ENCODE peak calls at places on chromosomes 11 and 22, in eight cellular contexts. G is Panc1, P is esophagus muscularis mucosa, L is sigmoid colon, R is suprapubic skin, B is SK-N-SH, V is stomach, D is spleen. F is an unnamed sample.

GRCh38 chr11:123356539-123356938 is 73.5 kb upstream of the GRAMD1B start:
- DNase-seq in B (no peak), V (no peak), L (no peak), P (no peak), R (no peak), G (no peak), D (no peak), F (no peak)

GRCh38 chr22:20581503-20582170 is 74.2 kb downstream of the MED15 start:
- DNase-seq in V (no peak), R (no peak), L (no peak), B (no peak), G (no peak), D (peak), P (no peak), F (no peak)

GRCh38 chr22:37675930-37676571 is 615 bp downstream of the LGALS1 start:
- DNase-seq in R (no peak), L (peak), D (no peak), B (peak), G (no peak), P (no peak), V (no peak), F (no peak)

GRCh38 chr11:72625746-72626636 is 48.2 kb downstream of the PDE2A start:
- DNase-seq in P (no peak), V (peak), R (no peak), B (peak), L (peak), D (peak), G (no peak), F (peak)

GRCh38 chr22:48939441-48940265 is 888.0 kb downstream of the BRD1 start:
- DNase-seq in G (no peak), L (peak), R (peak), V (peak), B (no peak), D (no peak), P (peak), F (no peak)

GRCh38 chr11:130165601-130166456 is 6.2 kb downstream of the ST14 start:
- DNase-seq in L (no peak), R (no peak), D (no peak), G (no peak), B (no peak), V (no peak), P (no peak), F (no peak)

GRCh38 chr11:125942771-125943428 is 2.9 kb upstream of the VSIG10L2 start:
- DNase-seq in L (no peak), P (no peak), G (no peak), V (peak), R (peak), D (no peak), B (no peak), F (no peak)

GRCh38 chr11:70078095-70078795 is at the start of gene ANO1:
- DNase-seq in D (peak), R (no peak), P (no peak), B (peak), V (peak), L (peak), G (no peak), F (peak)

GRCh38 chr11:9489366-9489765 is 28.6 kb downstream of the ZNF143 start:
- DNase-seq in V (no peak), P (no peak), D (no peak), G (no peak), L (no peak), B (no peak), R (no peak), F (no peak)

DNA sequence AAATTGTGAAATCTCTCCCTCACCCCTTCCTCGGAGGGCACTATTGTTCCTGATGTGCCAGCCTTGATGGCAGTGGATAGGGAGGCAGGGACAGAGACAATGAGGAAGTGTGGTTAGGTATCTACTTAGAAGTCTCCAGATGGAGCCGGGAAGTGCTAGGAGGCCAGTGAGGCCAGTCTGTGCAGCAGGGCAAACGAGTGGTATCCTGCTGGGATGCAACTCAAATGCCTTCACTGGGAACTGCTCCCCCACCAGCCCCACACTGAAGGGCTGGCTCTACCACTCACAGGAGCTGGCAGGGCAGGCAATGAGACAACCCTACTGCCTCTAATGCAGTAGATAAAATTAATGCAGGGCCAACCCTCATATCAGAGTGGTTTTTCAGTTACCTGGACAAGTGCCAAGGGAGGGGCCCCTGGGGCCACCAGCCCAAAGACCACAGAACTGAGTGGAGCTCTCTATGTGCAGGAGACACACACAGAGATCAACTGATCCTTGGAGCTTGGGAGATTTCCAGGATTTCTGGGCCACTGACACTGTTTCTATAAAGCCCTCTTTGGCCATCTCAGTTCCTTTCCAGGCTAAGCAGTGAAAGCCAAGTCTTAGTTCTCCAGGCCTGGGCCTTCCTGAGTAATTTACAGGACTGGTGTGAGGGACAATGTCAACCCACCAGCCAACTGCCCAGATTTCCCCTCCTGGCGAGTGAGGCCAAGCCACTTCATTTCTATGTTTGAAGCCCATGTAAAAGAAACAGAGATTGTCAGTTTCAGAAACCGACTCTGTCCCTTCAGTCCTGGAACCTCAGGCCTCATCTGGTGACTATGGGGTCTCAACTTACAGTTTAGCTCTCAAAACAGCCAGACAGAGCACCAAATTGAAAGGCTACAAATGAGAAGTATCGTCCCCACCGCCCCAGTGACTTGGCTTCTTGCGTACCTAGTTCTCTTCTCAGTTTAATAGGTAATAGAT is 4.1 kb downstream of the MIF start:
- DNase-seq in D (no peak), R (no peak), L (no peak), B (no peak), V (no peak), P (no peak), G (no peak), F (no peak)
- TF ChIP-seq POLR2AphosphoS5 in D (no peak), R (no peak), L (no peak), B (peak), V (no peak), P (no peak), G (no peak), F (no peak)

GRCh38 chr11:62501432-62501891 is 45.1 kb downstream of the AHNAK start:
- DNase-seq in L (peak), G (no peak), P (no peak), R (peak), V (peak), D (no peak), B (no peak), F (peak)
- H3K27ac ChIP-seq in L (peak), G (peak), P (peak), R (peak), V (peak), D (no peak), B (no peak), F (peak)

GRCh38 chr11:2380807-2381350 is 3.8 kb downstream of the CD81 start:
- DNase-seq in D (peak), R (peak), P (peak), B (no peak), V (peak), L (peak), G (no peak), F (no peak)
- TF ChIP-seq POLR2AphosphoS5 in D (peak), R (no peak), P (peak), B (no peak), V (peak), L (peak), G (no peak), F (peak)

DNA sequence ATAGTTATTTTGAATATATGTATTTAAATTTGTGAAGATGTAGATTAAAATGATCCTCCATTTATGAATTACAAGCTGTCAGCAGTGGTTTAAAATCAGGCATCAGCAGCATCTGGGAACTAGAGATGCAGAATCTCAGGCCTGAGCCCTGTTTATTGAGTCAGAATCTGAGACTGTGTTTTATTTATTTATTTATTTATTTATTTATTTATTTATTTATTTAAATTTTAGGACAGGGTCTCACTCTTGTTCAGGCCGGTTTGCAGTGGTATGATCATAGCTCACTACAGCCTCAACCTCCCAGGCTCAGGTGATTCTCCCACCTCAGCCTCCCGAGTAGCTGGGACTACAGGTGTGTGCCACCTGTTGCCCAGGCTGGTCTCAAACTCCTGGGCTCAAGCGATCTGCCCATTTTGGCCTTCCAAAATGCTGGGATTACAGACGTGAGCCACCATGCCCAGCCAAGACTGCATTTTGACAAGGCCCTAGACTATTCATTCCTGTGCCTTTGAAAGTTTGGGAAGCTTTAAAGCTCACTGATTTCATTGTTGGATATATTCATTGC is 70.7 kb downstream of the PPP6R3 start:
- DNase-seq in V (no peak), D (no peak), B (no peak), R (no peak), L (no peak), P (no peak), G (no peak), F (no peak)
- H3K27ac ChIP-seq in V (no peak), D (no peak), B (no peak), R (no peak), L (no peak), P (no peak), G (no peak), F (no peak)

GRCh38 chr11:46701078-46701654 is 335 bp downstream of the ZNF408 start:
- DNase-seq in G (no peak), D (peak), V (no peak), P (no peak), B (no peak), L (no peak), R (no peak), F (no peak)
- TF ChIP-seq POLR2AphosphoS5 in G (no peak), D (no peak), V (no peak), P (no peak), B (no peak), L (no peak), R (no peak), F (no peak)

GRCh38 chr22:23265389-23265700 is 85.0 kb downstream of the BCR start:
- DNase-seq in B (no peak), V (no peak), R (no peak), G (no peak), D (no peak), P (no peak), L (no peak), F (no peak)

GRCh38 chr22:23262474-23263332 is 82.4 kb downstream of the BCR start:
- DNase-seq in B (no peak), G (no peak), P (no peak), V (no peak), R (no peak), D (no peak), L (no peak), F (no peak)

GRCh38 chr22:23263651-23264555 is 83.6 kb downstream of the BCR start:
- DNase-seq in L (no peak), R (no peak), V (peak), B (no peak), P (no peak), D (peak), G (no peak), F (no peak)

GRCh38 chr22:23266780-23267179 is 86.5 kb downstream of the BCR start:
- DNase-seq in R (no peak), G (no peak), P (no peak), B (no peak), V (no peak), D (no peak), L (no peak), F (no peak)

DNA sequence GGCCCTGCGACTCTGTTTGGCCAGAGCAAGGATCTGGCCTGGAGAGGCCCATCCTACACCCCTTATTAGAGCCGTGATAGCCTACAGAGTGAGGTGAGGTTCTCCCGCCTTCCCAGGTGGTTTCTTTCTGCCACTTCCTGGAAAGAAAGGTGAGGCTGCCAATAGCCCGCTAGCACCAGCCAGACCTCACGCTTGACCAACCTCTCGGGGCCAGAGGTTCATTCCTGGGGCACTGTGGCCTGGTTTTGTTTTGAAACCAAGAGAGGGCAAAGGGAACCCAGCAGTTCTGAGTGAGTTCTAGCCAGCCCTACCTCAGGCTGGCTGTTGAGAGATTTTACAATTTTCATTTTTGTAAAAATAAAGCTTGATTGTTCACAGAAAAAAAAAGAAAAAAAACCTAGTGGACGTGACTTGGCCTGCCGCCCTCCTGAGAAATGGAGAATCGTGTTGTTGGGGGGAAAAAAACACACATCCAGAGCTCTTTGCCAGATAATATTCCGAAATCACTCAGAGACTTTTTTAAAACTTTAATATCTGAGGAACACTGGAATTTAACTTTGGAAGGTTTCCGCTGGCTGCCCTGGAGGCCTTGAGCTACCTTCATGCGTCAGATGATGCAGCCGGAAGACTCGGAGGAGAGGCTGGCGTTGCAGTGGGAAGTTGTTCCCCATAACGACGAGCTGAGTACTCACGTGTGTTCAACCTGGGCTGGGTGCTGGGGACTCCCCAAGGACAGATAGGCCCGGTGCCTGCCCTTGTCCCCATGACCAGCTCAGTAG is 84.5 kb downstream of the BCR start:
- DNase-seq in G (no peak), P (no peak), V (peak), D (no peak), R (no peak), B (no peak), L (no peak), F (no peak)
- H3K27ac ChIP-seq in G (no peak), P (no peak), V (peak), D (no peak), R (no peak), B (no peak), L (no peak), F (no peak)

DNA sequence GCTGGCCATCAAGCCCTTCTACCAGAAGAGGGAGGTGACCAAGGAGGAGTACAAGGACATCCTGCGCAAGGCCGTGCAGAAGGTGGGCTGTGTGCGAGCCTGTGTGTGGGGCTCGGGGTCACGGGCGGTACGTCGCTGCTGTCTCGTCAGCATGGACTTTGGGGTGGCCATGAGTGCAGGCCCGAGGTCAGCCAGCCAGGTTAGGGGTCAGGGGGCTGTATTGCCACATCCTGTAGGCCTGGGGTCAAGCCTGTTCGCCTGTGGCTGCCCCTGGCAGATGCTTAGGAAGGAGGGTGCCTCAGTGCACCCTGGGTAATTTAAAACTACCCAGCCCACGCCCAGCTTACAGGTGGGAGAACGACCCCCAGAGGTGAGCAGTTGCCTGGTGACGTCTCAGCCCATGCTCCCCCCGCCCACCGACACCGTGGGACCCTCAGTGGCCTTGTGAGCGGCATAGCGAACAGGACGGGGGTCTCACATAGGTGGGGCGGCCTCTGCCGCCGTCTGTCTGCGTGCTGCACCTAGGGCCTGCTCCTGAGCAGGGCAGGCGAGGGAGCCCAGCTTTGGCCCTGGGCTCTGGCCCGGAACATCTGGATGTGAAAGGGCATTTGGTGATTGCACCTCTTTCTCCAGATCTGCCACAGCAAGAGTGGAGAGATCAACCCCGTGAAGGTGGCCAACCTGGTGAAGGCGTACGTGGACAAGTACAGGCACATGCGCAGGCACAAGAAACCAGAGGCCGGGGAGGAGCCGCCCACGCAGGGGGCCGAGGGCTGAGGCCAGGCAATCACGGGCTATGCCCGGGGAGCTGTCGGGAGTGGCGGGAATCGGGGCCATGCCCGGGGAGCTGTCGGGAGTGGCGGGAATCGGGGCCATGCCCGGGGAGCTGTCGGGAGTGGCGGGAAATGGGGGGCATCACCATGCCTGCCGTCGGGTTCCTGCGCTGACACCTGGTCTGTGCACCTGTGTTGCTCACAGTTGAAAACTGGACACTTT is 4.5 kb downstream of the IRF7 start:
- DNase-seq in R (no peak), D (no peak), P (no peak), B (no peak), V (no peak), L (no peak), G (no peak), F (no peak)
- TF ChIP-seq POLR2AphosphoS5 in R (no peak), D (peak), P (no peak), B (no peak), V (no peak), L (no peak), G (no peak), F (no peak)

DNA sequence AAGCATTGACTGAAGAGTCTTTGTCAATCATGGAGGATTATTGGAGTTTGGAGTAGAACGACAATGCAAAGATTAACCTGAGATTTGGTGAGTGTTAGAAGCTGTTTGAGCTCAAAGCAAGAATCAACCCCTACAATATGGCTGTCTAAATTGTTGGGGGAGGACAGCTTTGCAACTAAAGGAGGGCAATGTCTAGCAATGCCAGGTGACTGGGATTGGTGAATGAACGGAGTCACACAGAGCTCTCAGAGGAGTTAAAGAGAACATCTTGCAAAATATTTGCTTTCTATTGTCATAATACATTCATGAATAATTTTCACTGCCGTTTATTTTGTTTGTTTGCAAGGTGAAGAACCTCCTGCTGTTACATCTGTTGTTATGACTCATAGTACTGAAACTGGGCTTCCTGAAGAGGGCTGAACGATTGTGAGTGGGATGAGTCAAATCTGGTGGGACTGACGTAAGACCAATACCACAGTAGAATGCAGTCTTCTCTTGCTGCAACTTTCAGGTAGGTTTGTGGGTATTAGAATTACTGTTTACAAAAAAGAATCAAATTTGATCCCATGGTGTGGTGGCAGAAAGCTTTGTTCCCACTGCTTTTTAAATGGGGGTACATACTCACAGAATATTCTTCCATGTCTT is 281.9 kb downstream of the CADM1 start:
- DNase-seq in B (no peak), L (no peak), V (no peak), G (peak), D (no peak), R (no peak), P (no peak), F (no peak)
- H3K27ac ChIP-seq in B (no peak), L (no peak), V (peak), G (no peak), D (peak), R (no peak), P (no peak), F (no peak)

DNA sequence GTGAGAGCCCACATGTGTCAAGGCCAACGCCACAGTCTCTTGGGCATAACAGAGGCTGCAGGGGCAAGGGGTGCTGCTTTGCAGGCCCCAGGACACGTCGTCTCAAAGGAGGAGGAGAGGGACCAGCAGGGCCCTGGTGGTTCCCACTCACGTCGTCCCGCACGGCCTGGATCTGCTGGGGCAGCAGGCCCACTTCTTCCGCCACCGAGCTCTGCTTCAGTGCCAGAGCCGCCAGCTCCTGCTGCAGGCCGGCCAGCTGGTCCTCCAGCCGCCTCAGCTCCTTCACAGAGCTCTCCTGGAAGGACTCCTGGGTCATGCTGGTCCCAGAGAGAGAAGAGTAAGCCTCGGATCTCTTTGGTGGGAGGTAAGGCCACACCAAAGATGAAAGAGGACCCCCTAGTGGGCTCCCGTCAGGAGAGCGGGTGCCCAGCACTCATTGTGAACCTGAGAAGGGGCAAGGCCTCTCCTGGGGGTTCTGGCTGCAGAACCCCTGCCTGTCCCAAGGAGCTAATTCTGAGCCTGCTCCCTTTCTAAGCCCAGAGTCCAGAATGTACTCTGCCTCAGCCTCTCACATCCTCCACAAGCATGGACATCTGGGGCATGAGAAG is 15.6 kb downstream of the SUN2 start:
- DNase-seq in B (no peak), P (no peak), V (no peak), D (no peak), G (no peak), L (no peak), R (no peak), F (no peak)
- TF ChIP-seq POLR2AphosphoS5 in B (no peak), P (no peak), V (no peak), D (peak), G (no peak), L (no peak), R (no peak), F (no peak)